ENCODE peak calls at places on chromosome 6, in ten cellular contexts. One of them, this sample, is unnamed.
A peak's percentile ranks its signal among the peaks of the same experiment; 100 is the strongest.

GRCh38 chr6:2478200-2478599 is 232.8 kb upstream of the GMDS start:
- DNase-seq in CD4-positive, alpha-beta memory T cell: no peak
- DNase-seq in stimulated activated CD4-positive, alpha-beta T cell treated with anti-CD3 and anti-CD28 coated beads, Interleukin-12 subunit alpha, Interleukin-12 subunit beta, amount 100 ng/mL, for 24 hours: no peak
- DNase-seq in CD8-positive, alpha-beta memory T cell: no peak
- DNase-seq in uterus: no peak
- DNase-seq in left ventricle myocardium inferior: no peak
- DNase-seq in Peyer's patch: no peak
- DNase-seq in effector CD4-positive, alpha-beta T cell: no peak
- DNase-seq in skeletal muscle cell: no peak
- DNase-seq in iPS-NIHi11: no peak
- DNase-seq in this sample: no peak

GRCh38 chr6:155130161-155130853 is 133.5 kb upstream of the CLDN20 start:
- DNase-seq in CD4-positive, alpha-beta memory T cell: no peak
- DNase-seq in stimulated activated CD4-positive, alpha-beta T cell treated with anti-CD3 and anti-CD28 coated beads, Interleukin-12 subunit alpha, Interleukin-12 subunit beta, amount 100 ng/mL, for 24 hours: no peak
- DNase-seq in CD8-positive, alpha-beta memory T cell: no peak
- DNase-seq in uterus: no peak
- DNase-seq in left ventricle myocardium inferior: no peak
- DNase-seq in Peyer's patch: no peak
- DNase-seq in effector CD4-positive, alpha-beta T cell: no peak
- DNase-seq in skeletal muscle cell: no peak
- DNase-seq in iPS-NIHi11: no peak
- DNase-seq in this sample: no peak

GRCh38 chr6:80454197-80454596 is 347.7 kb downstream of the BCKDHB start:
- DNase-seq in CD4-positive, alpha-beta memory T cell: no peak
- DNase-seq in stimulated activated CD4-positive, alpha-beta T cell treated with anti-CD3 and anti-CD28 coated beads, Interleukin-12 subunit alpha, Interleukin-12 subunit beta, amount 100 ng/mL, for 24 hours: no peak
- DNase-seq in CD8-positive, alpha-beta memory T cell: peak; percentile 25
- DNase-seq in uterus: no peak
- DNase-seq in left ventricle myocardium inferior: no peak
- DNase-seq in Peyer's patch: no peak
- DNase-seq in effector CD4-positive, alpha-beta T cell: no peak
- DNase-seq in skeletal muscle cell: peak; percentile 99
- DNase-seq in iPS-NIHi11: no peak
- DNase-seq in this sample: peak; percentile 65

GRCh38 chr6:11822346-11822745 is 43.7 kb upstream of the ADTRP start:
- DNase-seq in CD4-positive, alpha-beta memory T cell: peak; percentile 8
- DNase-seq in stimulated activated CD4-positive, alpha-beta T cell treated with anti-CD3 and anti-CD28 coated beads, Interleukin-12 subunit alpha, Interleukin-12 subunit beta, amount 100 ng/mL, for 24 hours: no peak
- DNase-seq in CD8-positive, alpha-beta memory T cell: no peak
- DNase-seq in uterus: no peak
- DNase-seq in left ventricle myocardium inferior: no peak
- DNase-seq in Peyer's patch: no peak
- DNase-seq in effector CD4-positive, alpha-beta T cell: no peak
- DNase-seq in skeletal muscle cell: no peak
- DNase-seq in iPS-NIHi11: no peak
- DNase-seq in this sample: peak; percentile 1

GRCh38 chr6:156917213-156917612 is 140.0 kb downstream of the ARID1B start:
- DNase-seq in CD4-positive, alpha-beta memory T cell: no peak
- DNase-seq in stimulated activated CD4-positive, alpha-beta T cell treated with anti-CD3 and anti-CD28 coated beads, Interleukin-12 subunit alpha, Interleukin-12 subunit beta, amount 100 ng/mL, for 24 hours: no peak
- DNase-seq in CD8-positive, alpha-beta memory T cell: no peak
- DNase-seq in uterus: no peak
- DNase-seq in left ventricle myocardium inferior: no peak
- DNase-seq in Peyer's patch: no peak
- DNase-seq in effector CD4-positive, alpha-beta T cell: no peak
- DNase-seq in skeletal muscle cell: peak; percentile 9
- DNase-seq in iPS-NIHi11: no peak
- DNase-seq in this sample: no peak

GRCh38 chr6:14948586-14949245 is 297.2 kb upstream of the JARID2 start:
- DNase-seq in CD4-positive, alpha-beta memory T cell: no peak
- DNase-seq in stimulated activated CD4-positive, alpha-beta T cell treated with anti-CD3 and anti-CD28 coated beads, Interleukin-12 subunit alpha, Interleukin-12 subunit beta, amount 100 ng/mL, for 24 hours: no peak
- DNase-seq in CD8-positive, alpha-beta memory T cell: no peak
- DNase-seq in uterus: no peak
- DNase-seq in left ventricle myocardium inferior: no peak
- DNase-seq in Peyer's patch: no peak
- DNase-seq in effector CD4-positive, alpha-beta T cell: no peak
- DNase-seq in skeletal muscle cell: no peak
- DNase-seq in iPS-NIHi11: no peak
- DNase-seq in this sample: no peak

GRCh38 chr6:21594427-21595264 is 1.1 kb downstream of the SOX4 start:
- DNase-seq in CD4-positive, alpha-beta memory T cell: peak; percentile 26
- DNase-seq in stimulated activated CD4-positive, alpha-beta T cell treated with anti-CD3 and anti-CD28 coated beads, Interleukin-12 subunit alpha, Interleukin-12 subunit beta, amount 100 ng/mL, for 24 hours: no peak
- DNase-seq in CD8-positive, alpha-beta memory T cell: peak; percentile 32
- DNase-seq in uterus: peak; percentile 59
- DNase-seq in left ventricle myocardium inferior: peak; percentile 65
- DNase-seq in Peyer's patch: peak; percentile 80
- DNase-seq in effector CD4-positive, alpha-beta T cell: no peak
- DNase-seq in skeletal muscle cell: no peak
- DNase-seq in iPS-NIHi11: peak; percentile 36
- DNase-seq in this sample: peak; percentile 42

GRCh38 chr6:105783333-105783945 is 302.7 kb upstream of the PRDM1 start:
- DNase-seq in CD4-positive, alpha-beta memory T cell: no peak
- DNase-seq in stimulated activated CD4-positive, alpha-beta T cell treated with anti-CD3 and anti-CD28 coated beads, Interleukin-12 subunit alpha, Interleukin-12 subunit beta, amount 100 ng/mL, for 24 hours: no peak
- DNase-seq in CD8-positive, alpha-beta memory T cell: no peak
- DNase-seq in uterus: no peak
- DNase-seq in left ventricle myocardium inferior: no peak
- DNase-seq in Peyer's patch: no peak
- DNase-seq in effector CD4-positive, alpha-beta T cell: no peak
- DNase-seq in skeletal muscle cell: no peak
- DNase-seq in iPS-NIHi11: no peak
- DNase-seq in this sample: no peak

GRCh38 chr6:94462231-94462630 is 1042.9 kb upstream of the EPHA7 start:
- DNase-seq in CD4-positive, alpha-beta memory T cell: no peak
- DNase-seq in stimulated activated CD4-positive, alpha-beta T cell treated with anti-CD3 and anti-CD28 coated beads, Interleukin-12 subunit alpha, Interleukin-12 subunit beta, amount 100 ng/mL, for 24 hours: no peak
- DNase-seq in CD8-positive, alpha-beta memory T cell: no peak
- DNase-seq in uterus: no peak
- DNase-seq in left ventricle myocardium inferior: no peak
- DNase-seq in Peyer's patch: no peak
- DNase-seq in effector CD4-positive, alpha-beta T cell: no peak
- DNase-seq in skeletal muscle cell: no peak
- DNase-seq in iPS-NIHi11: no peak
- DNase-seq in this sample: no peak

GRCh38 chr6:153858529-153858928 is 180.5 kb upstream of the OPRM1 start:
- DNase-seq in CD4-positive, alpha-beta memory T cell: no peak
- DNase-seq in stimulated activated CD4-positive, alpha-beta T cell treated with anti-CD3 and anti-CD28 coated beads, Interleukin-12 subunit alpha, Interleukin-12 subunit beta, amount 100 ng/mL, for 24 hours: no peak
- DNase-seq in CD8-positive, alpha-beta memory T cell: no peak
- DNase-seq in uterus: no peak
- DNase-seq in left ventricle myocardium inferior: no peak
- DNase-seq in Peyer's patch: no peak
- DNase-seq in effector CD4-positive, alpha-beta T cell: no peak
- DNase-seq in skeletal muscle cell: no peak
- DNase-seq in iPS-NIHi11: no peak
- DNase-seq in this sample: no peak

GRCh38 chr6:39137235-39137634 is 22.2 kb upstream of the SAYSD1 start:
- DNase-seq in CD4-positive, alpha-beta memory T cell: no peak
- DNase-seq in stimulated activated CD4-positive, alpha-beta T cell treated with anti-CD3 and anti-CD28 coated beads, Interleukin-12 subunit alpha, Interleukin-12 subunit beta, amount 100 ng/mL, for 24 hours: no peak
- DNase-seq in CD8-positive, alpha-beta memory T cell: no peak
- DNase-seq in uterus: no peak
- DNase-seq in left ventricle myocardium inferior: no peak
- DNase-seq in Peyer's patch: no peak
- DNase-seq in effector CD4-positive, alpha-beta T cell: peak; percentile 14
- DNase-seq in skeletal muscle cell: no peak
- DNase-seq in iPS-NIHi11: peak; percentile 66
- DNase-seq in this sample: peak; percentile 3

GRCh38 chr6:166055801-166056200 is 111.8 kb downstream of the TBXT start:
- DNase-seq in CD4-positive, alpha-beta memory T cell: no peak
- DNase-seq in stimulated activated CD4-positive, alpha-beta T cell treated with anti-CD3 and anti-CD28 coated beads, Interleukin-12 subunit alpha, Interleukin-12 subunit beta, amount 100 ng/mL, for 24 hours: no peak
- DNase-seq in CD8-positive, alpha-beta memory T cell: no peak
- DNase-seq in uterus: no peak
- DNase-seq in left ventricle myocardium inferior: no peak
- DNase-seq in Peyer's patch: no peak
- DNase-seq in effector CD4-positive, alpha-beta T cell: no peak
- DNase-seq in skeletal muscle cell: no peak
- DNase-seq in iPS-NIHi11: no peak
- DNase-seq in this sample: no peak

GRCh38 chr6:151975795-151976194 is 168.3 kb downstream of the ESR1 start:
- DNase-seq in CD4-positive, alpha-beta memory T cell: no peak
- DNase-seq in stimulated activated CD4-positive, alpha-beta T cell treated with anti-CD3 and anti-CD28 coated beads, Interleukin-12 subunit alpha, Interleukin-12 subunit beta, amount 100 ng/mL, for 24 hours: no peak
- DNase-seq in CD8-positive, alpha-beta memory T cell: no peak
- DNase-seq in uterus: no peak
- DNase-seq in left ventricle myocardium inferior: no peak
- DNase-seq in Peyer's patch: no peak
- DNase-seq in effector CD4-positive, alpha-beta T cell: no peak
- DNase-seq in skeletal muscle cell: no peak
- DNase-seq in iPS-NIHi11: no peak
- DNase-seq in this sample: no peak

GRCh38 chr6:137853569-137854213 is 13.4 kb upstream of the TNFAIP3 start:
- DNase-seq in CD4-positive, alpha-beta memory T cell: no peak
- DNase-seq in stimulated activated CD4-positive, alpha-beta T cell treated with anti-CD3 and anti-CD28 coated beads, Interleukin-12 subunit alpha, Interleukin-12 subunit beta, amount 100 ng/mL, for 24 hours: no peak
- DNase-seq in CD8-positive, alpha-beta memory T cell: no peak
- DNase-seq in uterus: no peak
- DNase-seq in left ventricle myocardium inferior: no peak
- DNase-seq in Peyer's patch: no peak
- DNase-seq in effector CD4-positive, alpha-beta T cell: no peak
- DNase-seq in skeletal muscle cell: no peak
- DNase-seq in iPS-NIHi11: no peak
- DNase-seq in this sample: no peak

GRCh38 chr6:141105481-141105880 is 1027.2 kb upstream of the GJE1 start:
- DNase-seq in CD4-positive, alpha-beta memory T cell: no peak
- DNase-seq in stimulated activated CD4-positive, alpha-beta T cell treated with anti-CD3 and anti-CD28 coated beads, Interleukin-12 subunit alpha, Interleukin-12 subunit beta, amount 100 ng/mL, for 24 hours: no peak
- DNase-seq in CD8-positive, alpha-beta memory T cell: no peak
- DNase-seq in uterus: no peak
- DNase-seq in left ventricle myocardium inferior: no peak
- DNase-seq in Peyer's patch: no peak
- DNase-seq in effector CD4-positive, alpha-beta T cell: no peak
- DNase-seq in skeletal muscle cell: no peak
- DNase-seq in iPS-NIHi11: peak; percentile 70
- DNase-seq in this sample: no peak

GRCh38 chr6:119445666-119446622 is 96.4 kb upstream of the MAN1A1 start:
- DNase-seq in CD4-positive, alpha-beta memory T cell: no peak
- DNase-seq in stimulated activated CD4-positive, alpha-beta T cell treated with anti-CD3 and anti-CD28 coated beads, Interleukin-12 subunit alpha, Interleukin-12 subunit beta, amount 100 ng/mL, for 24 hours: no peak
- DNase-seq in CD8-positive, alpha-beta memory T cell: no peak
- DNase-seq in uterus: no peak
- DNase-seq in left ventricle myocardium inferior: no peak
- DNase-seq in Peyer's patch: no peak
- DNase-seq in effector CD4-positive, alpha-beta T cell: no peak
- DNase-seq in skeletal muscle cell: peak; percentile 39
- DNase-seq in iPS-NIHi11: no peak
- DNase-seq in this sample: no peak

GRCh38 chr6:74755748-74756147 is 450.1 kb downstream of the COL12A1 start:
- DNase-seq in CD4-positive, alpha-beta memory T cell: no peak
- DNase-seq in stimulated activated CD4-positive, alpha-beta T cell treated with anti-CD3 and anti-CD28 coated beads, Interleukin-12 subunit alpha, Interleukin-12 subunit beta, amount 100 ng/mL, for 24 hours: no peak
- DNase-seq in CD8-positive, alpha-beta memory T cell: no peak
- DNase-seq in uterus: no peak
- DNase-seq in left ventricle myocardium inferior: no peak
- DNase-seq in Peyer's patch: no peak
- DNase-seq in effector CD4-positive, alpha-beta T cell: no peak
- DNase-seq in skeletal muscle cell: no peak
- DNase-seq in iPS-NIHi11: no peak
- DNase-seq in this sample: no peak

GRCh38 chr6:113526553-113526952 is 330.6 kb upstream of the MARCKS start:
- DNase-seq in CD4-positive, alpha-beta memory T cell: no peak
- DNase-seq in stimulated activated CD4-positive, alpha-beta T cell treated with anti-CD3 and anti-CD28 coated beads, Interleukin-12 subunit alpha, Interleukin-12 subunit beta, amount 100 ng/mL, for 24 hours: no peak
- DNase-seq in CD8-positive, alpha-beta memory T cell: no peak
- DNase-seq in uterus: no peak
- DNase-seq in left ventricle myocardium inferior: no peak
- DNase-seq in Peyer's patch: no peak
- DNase-seq in effector CD4-positive, alpha-beta T cell: no peak
- DNase-seq in skeletal muscle cell: no peak
- DNase-seq in iPS-NIHi11: no peak
- DNase-seq in this sample: no peak

GRCh38 chr6:43247115-43247999 is 4.1 kb downstream of the TTBK1 start:
- DNase-seq in CD4-positive, alpha-beta memory T cell: peak; percentile 78
- DNase-seq in stimulated activated CD4-positive, alpha-beta T cell treated with anti-CD3 and anti-CD28 coated beads, Interleukin-12 subunit alpha, Interleukin-12 subunit beta, amount 100 ng/mL, for 24 hours: peak; percentile 78
- DNase-seq in CD8-positive, alpha-beta memory T cell: peak; percentile 70
- DNase-seq in uterus: peak; percentile 57
- DNase-seq in left ventricle myocardium inferior: peak; percentile 78
- DNase-seq in Peyer's patch: peak; percentile 83
- DNase-seq in effector CD4-positive, alpha-beta T cell: peak; percentile 76
- DNase-seq in skeletal muscle cell: no peak
- DNase-seq in iPS-NIHi11: peak; percentile 99
- DNase-seq in this sample: peak; percentile 59

GRCh38 chr6:137351890-137352289 is 132.7 kb upstream of the IFNGR1 start:
- DNase-seq in CD4-positive, alpha-beta memory T cell: no peak
- DNase-seq in stimulated activated CD4-positive, alpha-beta T cell treated with anti-CD3 and anti-CD28 coated beads, Interleukin-12 subunit alpha, Interleukin-12 subunit beta, amount 100 ng/mL, for 24 hours: no peak
- DNase-seq in CD8-positive, alpha-beta memory T cell: no peak
- DNase-seq in uterus: no peak
- DNase-seq in left ventricle myocardium inferior: no peak
- DNase-seq in Peyer's patch: no peak
- DNase-seq in effector CD4-positive, alpha-beta T cell: no peak
- DNase-seq in skeletal muscle cell: peak; percentile 22
- DNase-seq in iPS-NIHi11: no peak
- DNase-seq in this sample: no peak

This sample was measured in immature natural killer cell.